ENCODE peak calls at places on chromosomes 4 and X, in six cellular contexts. K is AG04450, V is left ventricle myocardium inferior, G is adipocyte, M is tibial artery, H is right lobe of liver. E is an unnamed sample.

GRCh38 chrX:110120025-110120424 is 117.1 kb downstream of the TMEM164 start:
- DNase-seq in H (no peak), K (no peak), M (peak), V (no peak), G (peak), E (no peak)

GRCh38 chr4:19711871-19712270 is 539.8 kb upstream of the SLIT2 start:
- DNase-seq in H (no peak), K (peak), M (no peak), G (peak), V (no peak), E (peak)

GRCh38 chrX:18119856-18120255 is 100.8 kb downstream of the BEND2 start:
- DNase-seq in G (no peak), H (no peak), K (no peak), V (no peak), M (no peak), E (no peak)

GRCh38 chr4:108626056-108626455 is 5.7 kb downstream of the RPL34 start:
- DNase-seq in M (no peak), K (no peak), H (no peak), V (no peak), G (no peak), E (no peak)

GRCh38 chrX:46758956-46759644 is at the start of gene SLC9A7:
- DNase-seq in H (peak), K (no peak), V (peak), G (peak), M (peak), E (peak)

GRCh38 chrX:100615015-100615414 is 21.6 kb downstream of the TSPAN6 start:
- DNase-seq in V (no peak), G (peak), K (peak), M (no peak), H (peak), E (peak)

GRCh38 chrX:34879361-34879760 is 63.2 kb upstream of the FAM47B start:
- DNase-seq in G (no peak), V (no peak), M (no peak), K (no peak), H (no peak), E (no peak)

GRCh38 chrX:151982217-151982616 is 7.7 kb upstream of the GABRE start:
- DNase-seq in M (no peak), H (no peak), V (no peak), K (peak), G (peak), E (peak)

GRCh38 chr4:24234288-24234848 is 344.5 kb upstream of the PPARGC1A start:
- DNase-seq in K (no peak), V (no peak), M (no peak), H (no peak), G (no peak), E (no peak)

GRCh38 chr4:24226667-24227066 is 336.8 kb upstream of the PPARGC1A start:
- DNase-seq in G (no peak), M (no peak), K (no peak), H (peak), V (no peak), E (no peak)

GRCh38 chr4:24229976-24230375 is 340.1 kb upstream of the PPARGC1A start:
- DNase-seq in H (peak), G (no peak), V (no peak), K (peak), M (no peak), E (no peak)

GRCh38 chr4:24228692-24229091 is 338.8 kb upstream of the PPARGC1A start:
- DNase-seq in V (no peak), H (no peak), K (no peak), G (no peak), M (no peak), E (no peak)

GRCh38 chr4:24230955-24231354 is 341.1 kb upstream of the PPARGC1A start:
- DNase-seq in V (no peak), K (no peak), H (no peak), G (no peak), M (no peak), E (no peak)
- H3K4me3 ChIP-seq in V (no peak), K (no peak), H (no peak), G (no peak), M (no peak), E (no peak)

GRCh38 chr4:86847576-86847975 is 1.6 kb downstream of the SLC10A6 start:
- DNase-seq in K (no peak), M (no peak), G (no peak), V (no peak), H (no peak), E (no peak)

GRCh38 chr4:86846921-86847320 is 2.3 kb downstream of the SLC10A6 start:
- DNase-seq in V (no peak), M (no peak), G (peak), K (no peak), H (no peak), E (no peak)

GRCh38 chr4:86845593-86845992 is 3.6 kb downstream of the SLC10A6 start:
- DNase-seq in V (no peak), H (no peak), M (no peak), G (no peak), K (no peak), E (no peak)

GRCh38 chr4:86848136-86848535 is 1.0 kb downstream of the SLC10A6 start:
- DNase-seq in H (no peak), M (no peak), V (no peak), G (no peak), K (no peak), E (no peak)

DNA sequence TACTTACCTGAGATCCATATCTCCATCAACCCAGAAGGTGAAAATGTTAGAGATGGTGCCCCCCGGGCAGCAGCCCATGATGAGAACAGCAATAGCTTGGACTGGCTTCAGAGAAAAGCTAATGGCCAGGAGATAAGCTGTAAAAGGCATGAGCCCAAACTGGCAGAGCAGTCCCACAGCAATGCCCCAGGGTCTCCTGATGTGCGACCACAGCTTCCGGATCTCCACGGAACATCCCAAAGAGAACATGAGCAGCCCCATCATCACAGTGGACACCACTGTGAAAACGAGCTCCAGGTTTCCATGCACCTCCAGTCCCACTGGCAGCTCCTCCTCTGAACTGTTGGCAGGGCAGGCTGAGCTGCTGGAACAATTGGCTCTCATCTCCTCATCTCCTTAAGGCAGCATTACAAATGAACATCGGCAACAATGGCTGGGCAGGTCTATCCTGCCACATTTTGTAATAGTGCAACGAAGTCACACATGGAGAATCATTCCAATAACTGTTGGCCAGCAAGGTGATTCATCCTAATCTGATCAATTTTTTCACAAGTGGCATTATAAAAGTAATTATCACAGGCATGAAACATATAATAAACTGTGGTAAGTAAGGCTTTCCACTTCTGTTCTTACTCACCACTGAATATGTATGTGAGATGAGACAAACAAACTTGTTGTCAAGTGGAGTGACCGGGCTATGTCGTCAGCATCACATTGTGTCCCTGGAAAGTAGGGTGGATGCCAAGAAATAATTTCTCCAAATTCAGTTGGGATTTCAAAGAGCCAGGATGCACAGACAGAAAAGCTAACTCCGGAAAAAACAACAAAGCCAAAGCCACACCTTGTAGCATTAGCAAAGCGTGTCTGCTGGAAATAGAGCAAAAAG is at the start of gene SLC10A6:
- DNase-seq in G (no peak), H (no peak), K (no peak), V (no peak), M (no peak), E (no peak)
- H3K4me3 ChIP-seq in G (peak), H (no peak), K (no peak), V (peak), M (peak), E (no peak)

GRCh38 chrX:153411988-153412574 is 809 bp downstream of the ZFP92 start:
- DNase-seq in K (no peak), V (no peak), G (no peak), M (no peak), H (no peak), E (no peak)
- H3K4me3 ChIP-seq in K (no peak), V (peak), G (no peak), M (peak), H (peak), E (peak)

DNA sequence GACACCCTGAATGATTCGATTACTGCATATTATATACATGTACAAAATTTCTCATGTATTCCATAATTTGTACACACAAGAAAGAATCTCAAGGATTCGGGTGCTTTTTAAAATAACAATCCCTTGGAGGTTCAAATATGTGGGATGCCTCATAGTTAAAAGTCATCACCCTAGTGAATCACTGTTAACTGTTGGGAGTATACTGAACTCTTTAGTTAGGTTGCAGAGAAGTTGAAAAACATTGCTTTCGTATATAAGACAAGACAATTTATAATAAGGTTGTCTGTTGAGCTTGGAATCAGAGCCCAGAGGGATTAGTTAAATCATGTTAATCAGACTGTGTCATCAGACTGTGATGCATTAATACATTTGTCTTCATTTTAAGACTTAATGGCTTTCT is 15.6 kb downstream of the DCK start:
- DNase-seq in V (no peak), K (no peak), M (no peak), H (no peak), G (peak), E (no peak)
- H3K4me3 ChIP-seq in V (no peak), K (no peak), M (no peak), H (no peak), G (no peak), E (no peak)

GRCh38 chr4:61202100-61202637 is 2.0 kb downstream of the ADGRL3 start:
- DNase-seq in G (peak), H (no peak), V (peak), M (peak), K (no peak), E (no peak)

GRCh38 chr4:61200195-61200990 is at the start of gene ADGRL3:
- DNase-seq in V (peak), G (peak), K (no peak), H (no peak), M (peak), E (no peak)

GRCh38 chr4:61199869-61200194 is 294 bp upstream of the ADGRL3 start:
- DNase-seq in H (no peak), K (no peak), V (no peak), M (no peak), G (no peak), E (no peak)

GRCh38 chr4:61201562-61202099 is 1.5 kb downstream of the ADGRL3 start:
- DNase-seq in V (peak), G (peak), K (no peak), H (no peak), M (no peak), E (no peak)

DNA sequence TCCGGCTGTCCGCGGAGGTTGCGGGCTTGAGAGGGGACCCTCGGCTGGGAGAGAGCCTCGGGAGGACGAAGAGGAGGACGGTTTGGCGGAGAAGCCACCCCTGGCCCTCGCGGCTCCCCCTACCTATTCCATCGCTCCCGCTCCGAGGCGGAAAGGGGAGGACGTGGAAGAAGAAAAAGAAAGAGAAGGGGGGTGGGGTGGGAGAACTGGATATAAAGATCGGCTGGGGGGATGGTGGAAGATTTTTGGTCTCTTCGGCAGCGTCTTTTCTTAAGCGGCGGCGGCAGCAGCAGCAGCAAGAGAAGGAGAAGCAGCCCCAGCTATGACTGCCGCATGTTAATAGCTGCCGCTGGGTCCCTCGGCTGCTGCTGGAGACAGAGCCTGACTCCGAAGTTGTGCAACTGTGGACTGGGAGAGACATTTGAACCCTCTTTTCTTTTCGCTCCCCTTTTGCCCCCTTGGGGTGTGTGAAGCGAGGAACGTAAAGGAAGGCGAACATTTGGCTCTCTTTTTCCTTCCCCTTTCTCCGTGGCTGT is 933 bp downstream of the ADGRL3 start:
- DNase-seq in K (no peak), V (peak), G (peak), H (no peak), M (peak), E (no peak)
- H3K4me3 ChIP-seq in K (peak), V (peak), G (peak), H (peak), M (peak), E (peak)

DNA sequence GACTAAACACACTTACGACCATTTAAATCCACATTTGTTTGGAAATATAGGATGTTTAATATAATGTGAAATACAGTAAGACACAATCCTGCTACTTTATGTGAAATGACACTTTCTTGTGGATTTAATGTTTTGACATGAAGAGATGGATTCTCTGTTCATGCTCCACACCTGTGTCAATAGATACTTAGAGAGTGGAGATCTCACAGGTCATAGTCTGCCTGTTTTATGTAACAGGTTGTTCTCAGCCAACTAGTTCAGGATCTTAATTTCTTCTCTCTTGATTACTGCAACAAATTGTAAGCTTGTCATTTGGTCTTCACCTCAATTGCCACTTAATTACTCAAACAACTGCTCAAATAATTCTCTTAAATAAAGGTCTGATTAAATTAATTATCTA is 1621.2 kb downstream of the PCDH7 start:
- DNase-seq in H (no peak), V (no peak), K (no peak), M (no peak), G (no peak), E (no peak)
- H3K4me3 ChIP-seq in H (no peak), V (no peak), K (no peak), M (no peak), G (no peak), E (no peak)

GRCh38 chr4:7156273-7157139 is 35.8 kb upstream of the SORCS2 start:
- DNase-seq in H (peak), M (peak), K (no peak), V (peak), G (peak), E (no peak)

GRCh38 chr4:7154351-7154981 is 37.9 kb upstream of the SORCS2 start:
- DNase-seq in K (no peak), G (no peak), M (peak), H (no peak), V (no peak), E (no peak)

GRCh38 chr4:7153711-7154110 is 38.6 kb upstream of the SORCS2 start:
- DNase-seq in V (no peak), G (no peak), M (peak), H (no peak), K (no peak), E (no peak)

GRCh38 chr4:7157140-7157488 is 35.2 kb upstream of the SORCS2 start:
- DNase-seq in G (no peak), K (no peak), M (no peak), V (no peak), H (peak), E (no peak)

DNA sequence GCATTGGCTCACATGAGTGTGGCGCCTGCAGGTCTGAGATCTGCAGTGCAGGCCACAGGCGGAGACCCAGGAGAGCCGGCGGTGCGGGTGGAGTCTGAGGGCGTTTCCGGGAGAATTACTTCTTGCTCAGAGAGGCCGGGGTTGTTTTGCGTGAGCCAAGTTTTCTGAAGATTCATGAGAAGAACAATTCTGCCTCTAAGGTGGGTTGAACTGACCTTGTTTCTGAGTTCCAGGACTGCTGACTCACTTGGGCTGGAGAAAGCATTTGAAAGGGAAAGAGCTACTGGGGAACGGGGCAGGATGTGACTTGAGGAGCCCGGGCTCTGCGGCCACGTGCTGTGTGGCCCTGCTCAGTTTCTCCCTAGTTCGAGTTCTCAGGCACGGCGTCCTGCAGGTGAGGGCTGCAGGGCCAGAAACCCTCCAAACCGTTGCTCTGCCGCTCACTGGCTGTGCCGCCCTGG is 36.7 kb upstream of the SORCS2 start:
- DNase-seq in G (no peak), H (no peak), V (peak), K (no peak), M (no peak), E (no peak)
- H3K4me3 ChIP-seq in G (no peak), H (no peak), V (no peak), K (no peak), M (no peak), E (no peak)

DNA sequence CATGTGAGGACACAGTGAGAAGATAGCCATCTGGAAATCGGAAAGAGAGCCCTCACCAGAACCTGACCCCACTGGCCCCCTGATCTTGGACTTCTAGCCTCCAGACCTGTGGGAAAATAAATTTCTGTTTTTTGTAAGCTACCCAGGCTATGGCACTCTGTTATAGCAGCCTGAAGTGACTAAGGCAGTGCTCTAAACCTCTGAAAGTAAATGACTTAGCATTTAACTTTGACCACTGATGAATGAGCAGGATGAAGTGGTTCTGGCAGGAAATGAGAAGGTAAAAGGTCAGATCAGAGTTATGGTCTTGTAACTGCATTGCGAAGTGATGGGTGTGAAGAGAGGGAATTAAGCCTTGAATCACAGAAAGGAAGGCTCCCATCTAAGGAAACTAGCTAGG is 17.0 kb downstream of the GPAT3 start:
- DNase-seq in K (no peak), G (peak), M (no peak), V (no peak), H (no peak), E (peak)
- H3K4me3 ChIP-seq in K (no peak), G (no peak), M (no peak), V (no peak), H (no peak), E (no peak)

GRCh38 chrX:9643807-9644206 is 121.8 kb downstream of the GPR143 start:
- DNase-seq in M (no peak), H (no peak), K (no peak), G (no peak), V (no peak), E (no peak)
- H3K4me3 ChIP-seq in M (no peak), H (no peak), K (no peak), G (no peak), V (no peak), E (no peak)

DNA sequence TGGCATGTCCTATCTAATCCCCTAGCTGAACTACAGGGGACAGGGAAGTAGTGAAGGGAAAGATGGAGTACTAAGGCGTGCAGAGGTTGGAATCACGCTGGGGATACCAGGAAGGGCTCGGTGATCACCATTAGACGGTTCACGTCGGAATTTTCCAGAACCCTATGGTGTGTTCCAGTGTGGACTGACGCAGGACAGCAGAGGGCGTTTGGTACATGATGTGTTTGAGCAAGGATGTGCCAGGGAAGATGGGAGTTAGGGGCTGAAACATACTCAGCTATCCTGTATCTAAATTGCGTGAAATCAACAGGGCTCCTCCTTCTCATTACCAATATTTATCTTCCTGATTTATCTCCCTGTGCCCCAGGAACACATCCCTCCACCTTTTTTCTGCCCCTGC is 33.7 kb downstream of the PRPS2 start:
- DNase-seq in M (no peak), V (no peak), K (no peak), G (no peak), H (no peak), E (no peak)
- H3K4me3 ChIP-seq in M (no peak), V (no peak), K (no peak), G (no peak), H (no peak), E (no peak)

E was measured in astrocyte of the cerebellum.